ENCODE peak calls at places on chromosomes 16 and 17, in four cellular contexts. A, G, R and U are unnamed samples.

GRCh38 chr17:82896071-82897000 is 56.5 kb upstream of the ZNF750 start:
- DNase-seq in A (no peak), G (no peak), R (no peak), U (no peak)

GRCh38 chr17:41171881-41172280 is 3.9 kb upstream of the KRTAP4-3 start:
- DNase-seq in A (no peak), G (no peak), R (peak), U (no peak)

GRCh38 chr17:79704691-79705090 is 26.1 kb upstream of the ENPP7 start:
- DNase-seq in A (no peak), G (no peak), R (no peak), U (no peak)

GRCh38 chr16:85477801-85478363 is 135.2 kb upstream of the GSE1 start:
- DNase-seq in A (no peak), G (no peak), R (peak), U (no peak)

GRCh38 chr17:50148226-50149098 is 2.0 kb downstream of the PPP1R9B start:
- DNase-seq in A (peak), G (no peak), R (no peak), U (no peak)

GRCh38 chr17:80105762-80106161 is 4.4 kb downstream of the GAA start:
- DNase-seq in A (no peak), G (no peak), R (no peak), U (no peak)

GRCh38 chr16:17149904-17150483 is 320.8 kb downstream of the XYLT1 start:
- DNase-seq in A (no peak), G (peak), R (no peak), U (no peak)

GRCh38 chr17:352421-353212 is at the start of gene RPH3AL:
- DNase-seq in A (no peak), G (peak), R (no peak), U (no peak)

GRCh38 chr16:17964196-17964595 is 372.3 kb downstream of the NPIPA8 start:
- DNase-seq in A (no peak), G (no peak), R (no peak), U (no peak)

GRCh38 chr17:3665834-3666233 is 2.5 kb downstream of the TAX1BP3 start:
- DNase-seq in A (no peak), G (no peak), R (no peak), U (no peak)

GRCh38 chr17:73952498-73953205 is 250.8 kb upstream of the RPL38 start:
- DNase-seq in A (no peak), G (peak), R (peak), U (no peak)

GRCh38 chr16:88593489-88593888 is 23.3 kb downstream of the ZC3H18 start:
- DNase-seq in A (no peak), G (no peak), R (no peak), U (no peak)

GRCh38 chr17:44979426-44980273 is 11.5 kb upstream of the C1QL1 start:
- DNase-seq in A (no peak), G (peak), R (no peak), U (no peak)

GRCh38 chr16:71214771-71215381 is 15.6 kb downstream of the HYDIN start:
- DNase-seq in A (no peak), G (peak), R (peak), U (no peak)

GRCh38 chr16:89931964-89932363 is 8.8 kb downstream of the TUBB3 start:
- DNase-seq in A (no peak), G (no peak), R (no peak), U (no peak)

GRCh38 chr16:84045001-84045817 is 2.6 kb upstream of the SLC38A8 start:
- DNase-seq in A (no peak), G (no peak), R (no peak), U (no peak)

GRCh38 chr16:13176711-13177110 is 275.3 kb downstream of the SHISA9 start:
- DNase-seq in A (no peak), G (no peak), R (no peak), U (no peak)

GRCh38 chr17:37137906-37138413 is 189.2 kb downstream of the AATF start:
- DNase-seq in A (no peak), G (no peak), R (no peak), U (no peak)

GRCh38 chr16:50680907-50681885 is at the start of gene SNX20:
- DNase-seq in A (no peak), G (no peak), R (no peak), U (no peak)

GRCh38 chr17:1180434-1180742 is 607 bp upstream of the ABR start:
- DNase-seq in A (no peak), G (no peak), R (no peak), U (no peak)

GRCh38 chr17:20284018-20284417 is 183.3 kb downstream of the LGALS9B start:
- DNase-seq in A (no peak), G (no peak), R (no peak), U (no peak)

GRCh38 chr17:74212913-74213791 is at the start of gene TTYH2:
- DNase-seq in A (peak), G (peak), R (peak), U (peak)

GRCh38 chr16:56013962-56014552 is 138.9 kb upstream of the CES5A start:
- DNase-seq in A (no peak), G (peak), R (peak), U (peak)

GRCh38 chr17:6092923-6093468 is 22.8 kb downstream of the WSCD1 start:
- DNase-seq in A (no peak), G (no peak), R (no peak), U (no peak)

GRCh38 chr16:57615813-57616212 is 12.6 kb upstream of the ADGRG1 start:
- DNase-seq in A (no peak), G (no peak), R (no peak), U (no peak)

DNA sequence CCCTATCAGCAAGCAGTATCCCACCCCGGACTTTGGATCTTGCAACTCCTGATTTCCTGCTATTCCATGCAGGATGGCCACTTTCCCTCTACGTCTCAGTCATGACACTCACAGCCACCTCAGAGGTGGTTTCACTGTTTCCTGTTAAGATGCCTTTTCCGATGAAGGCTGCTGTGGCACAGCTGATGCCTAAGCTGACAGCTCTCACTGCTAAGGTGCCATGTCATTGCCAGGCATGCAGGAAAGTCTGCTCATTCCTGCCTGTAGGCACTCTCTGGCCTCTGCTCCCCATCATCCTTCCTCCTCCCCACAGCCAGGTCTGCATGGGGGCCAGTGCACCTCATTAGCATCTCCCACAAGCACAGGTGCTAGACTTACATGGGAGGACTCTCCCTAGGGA is 173.0 kb downstream of the CBLN1 start:
- DNase-seq in A (no peak), G (no peak), R (no peak), U (no peak)
- H3K4me3 ChIP-seq in A (no peak), G (no peak), R (no peak), U (no peak)

DNA sequence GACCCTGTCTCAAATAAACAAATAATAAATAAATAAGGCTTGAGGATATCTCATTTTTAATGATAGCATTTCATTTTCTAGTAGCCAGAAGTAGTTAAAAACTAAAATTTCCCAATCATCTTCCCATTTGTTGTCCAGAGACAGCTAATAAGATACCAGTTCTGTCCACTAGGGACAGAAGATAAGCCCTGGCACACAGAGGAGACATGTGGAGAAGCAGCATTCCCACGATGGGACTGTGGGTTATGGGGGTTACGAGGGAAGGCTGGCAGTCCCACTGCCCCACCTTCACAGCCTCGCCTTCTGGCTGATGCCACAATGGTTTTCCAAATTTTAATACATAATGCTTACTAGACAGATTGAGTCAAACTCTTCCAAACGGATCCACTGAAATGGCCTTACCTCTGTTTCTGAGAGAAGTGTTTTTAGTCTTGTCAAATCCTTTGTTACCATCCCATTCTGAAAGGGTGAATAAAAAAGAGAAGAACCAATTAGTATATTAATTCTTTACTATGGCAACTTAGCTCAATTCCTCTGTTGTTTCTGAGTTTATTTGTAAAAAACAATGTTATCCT is 44.2 kb downstream of the HELZ start:
- DNase-seq in A (no peak), G (no peak), R (peak), U (no peak)
- TF ChIP-seq CTCF in A (peak), G (peak), R (peak), U (peak)

GRCh38 chr16:78448658-78449327 is 349.3 kb downstream of the WWOX start:
- DNase-seq in A (no peak), G (no peak), R (no peak), U (no peak)
- H3K4me3 ChIP-seq in A (no peak), G (no peak), R (no peak), U (no peak)

DNA sequence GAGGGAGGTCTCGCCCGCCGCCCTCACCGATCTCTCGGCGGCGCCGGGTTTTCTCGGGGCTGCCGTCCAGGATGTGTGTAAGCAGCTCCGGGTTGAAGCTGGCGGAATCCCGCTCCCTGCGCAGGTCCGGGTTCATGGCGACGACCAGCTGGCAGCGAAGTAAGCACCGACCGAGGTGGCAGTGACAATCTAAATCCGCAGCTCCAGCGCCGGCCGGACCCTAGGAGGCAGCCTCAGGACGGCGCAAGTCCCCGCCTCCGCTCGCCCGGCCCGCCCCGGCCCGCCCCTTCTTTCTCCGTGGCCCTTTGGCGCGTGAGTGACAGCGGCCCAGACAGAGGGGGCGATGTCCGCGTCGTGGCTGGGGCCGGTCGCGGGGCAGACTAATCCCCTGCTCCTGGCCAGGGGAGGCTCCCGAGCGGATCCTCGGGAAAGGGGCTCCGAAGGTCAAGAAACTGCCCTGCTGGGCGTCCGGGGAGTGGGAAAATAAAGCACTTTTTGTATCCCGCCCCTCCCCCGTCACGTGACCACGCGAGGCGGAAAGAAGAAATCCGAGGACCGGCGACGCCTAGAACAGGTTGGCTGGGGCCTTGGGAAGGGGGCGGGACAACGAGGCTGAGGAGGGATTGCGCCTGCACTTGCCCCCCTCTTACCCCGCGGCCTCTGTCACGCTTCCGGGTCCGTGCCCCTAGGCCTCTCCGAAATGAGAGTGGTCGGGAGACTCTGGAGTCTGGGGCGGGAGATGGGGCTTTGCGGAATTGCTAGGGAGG is at the start of the genes ACOX1 and TEN1:
- DNase-seq in A (peak), G (peak), R (peak), U (peak)
- TF ChIP-seq CTCF in A (peak), G (peak), R (peak), U (no peak)

GRCh38 chr16:3285131-3285530 is 1.8 kb downstream of the ZNF263 start:
- DNase-seq in A (no peak), G (no peak), R (no peak), U (no peak)
- H3K4me3 ChIP-seq in A (peak), G (peak), R (peak), U (peak)

DNA sequence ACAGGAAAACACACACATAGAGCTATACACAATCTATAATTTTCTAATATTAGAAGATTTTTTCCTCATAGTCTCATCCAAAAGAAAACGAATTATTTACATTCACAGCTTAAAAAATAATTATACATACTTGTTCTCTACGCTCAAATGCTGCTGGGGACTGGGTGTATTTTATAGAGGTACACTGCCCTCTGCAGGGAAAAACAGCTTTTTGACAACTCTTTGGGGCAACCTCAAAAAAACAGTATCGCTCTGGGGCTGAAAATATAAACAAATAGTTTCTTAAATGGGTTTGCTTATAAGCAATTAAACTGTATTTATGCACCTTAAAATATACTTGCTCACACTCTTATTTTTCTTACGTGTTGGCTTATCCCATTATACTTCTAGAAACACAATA is 261.8 kb upstream of the PSMD7 start:
- DNase-seq in A (no peak), G (peak), R (peak), U (peak)
- TF ChIP-seq CTCF in A (no peak), G (peak), R (peak), U (peak)

GRCh38 chr17:8226536-8227237 is 16.3 kb upstream of the AURKB start:
- DNase-seq in A (peak), G (peak), R (peak), U (no peak)
- H3K4me3 ChIP-seq in A (peak), G (peak), R (peak), U (peak)

DNA sequence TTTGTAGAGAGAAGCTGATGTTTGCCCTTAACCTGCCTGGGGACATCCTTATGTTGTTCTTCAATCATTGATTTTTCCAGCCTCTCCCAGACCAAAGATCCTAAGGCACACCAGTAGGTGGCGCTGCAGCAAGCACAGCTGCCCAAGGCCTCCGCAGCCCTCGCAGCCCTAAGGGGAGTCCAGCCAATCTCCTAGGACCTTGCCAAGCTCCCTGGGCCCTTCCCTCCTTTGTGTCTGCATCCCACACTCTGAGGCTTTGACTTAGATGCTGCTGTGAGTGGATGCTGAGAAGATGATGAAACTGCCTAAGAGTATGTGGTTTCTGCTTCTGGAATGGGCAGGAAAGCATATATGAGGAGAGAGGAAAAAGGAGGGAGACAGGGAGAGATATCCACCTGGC is 47.1 kb downstream of the SPACA3 start:
- DNase-seq in A (no peak), G (peak), R (peak), U (no peak)
- TF ChIP-seq CTCF in A (peak), G (peak), R (peak), U (peak)

GRCh38 chr16:75247249-75247648 is 4.2 kb downstream of the BCAR1 start:
- DNase-seq in A (no peak), G (no peak), R (no peak), U (no peak)

GRCh38 chr16:75249441-75249840 is 2.0 kb downstream of the BCAR1 start:
- DNase-seq in A (no peak), G (no peak), R (no peak), U (no peak)

GRCh38 chr16:75250089-75250808 is 1.2 kb downstream of the BCAR1 start:
- DNase-seq in A (no peak), G (no peak), R (no peak), U (no peak)

GRCh38 chr16:75248142-75248535 is 3.3 kb downstream of the BCAR1 start:
- DNase-seq in A (no peak), G (no peak), R (no peak), U (no peak)

DNA sequence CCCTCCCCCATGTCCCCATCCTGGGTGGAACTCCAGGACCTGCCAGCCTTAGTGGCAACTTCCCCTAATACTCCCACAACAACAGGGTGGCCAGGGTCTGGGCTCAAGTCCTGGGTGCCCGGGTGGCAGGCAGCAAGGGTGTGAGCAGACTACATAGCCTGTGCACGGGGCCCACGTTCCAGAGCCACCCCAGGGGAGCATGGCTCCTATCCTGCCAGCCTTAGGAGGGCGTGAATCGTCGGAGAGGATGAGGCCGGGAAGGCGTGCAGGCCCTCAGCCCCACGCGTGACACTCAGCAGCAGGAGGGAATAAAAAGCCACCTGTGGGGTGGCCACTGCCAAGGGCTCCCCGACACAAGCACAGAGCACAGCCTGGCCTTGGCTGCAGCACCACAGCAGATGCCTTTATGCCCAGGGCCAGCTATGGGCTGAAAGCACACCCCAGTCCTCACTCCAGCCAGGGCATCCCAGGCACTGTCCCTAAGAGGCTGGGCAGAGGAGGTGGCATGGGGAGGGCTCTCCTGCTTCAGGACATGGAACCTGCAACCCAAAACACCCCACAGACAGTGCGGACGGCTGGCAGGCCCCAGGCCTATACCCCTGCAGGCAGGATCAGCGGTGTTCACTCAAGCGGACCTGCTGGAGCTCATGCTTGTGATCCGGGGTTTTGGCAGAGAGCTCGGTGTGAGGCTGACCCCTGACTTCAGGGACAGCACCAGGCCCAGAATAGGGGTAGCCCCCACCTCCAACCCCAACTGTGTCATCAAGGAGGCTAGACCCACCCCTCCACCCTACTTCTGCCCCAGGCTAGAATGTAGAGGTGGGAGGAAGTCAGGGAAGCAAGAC is 2.7 kb downstream of the BCAR1 start:
- DNase-seq in A (no peak), G (no peak), R (no peak), U (no peak)
- H3K4me3 ChIP-seq in A (no peak), G (no peak), R (no peak), U (peak)

GRCh38 chr16:87437911-87438610 is 45.9 kb downstream of the MAP1LC3B start:
- DNase-seq in A (no peak), G (no peak), R (no peak), U (no peak)
- TF ChIP-seq CTCF in A (no peak), G (no peak), R (no peak), U (no peak)